ENCODE peak calls at places on chromosomes 11 and 22, in five cellular contexts. C is nucleus accumbens; R is stimulated activated CD8-positive, alpha-beta memory T cell treated with anti-CD3 and anti-CD28 coated beads, Interleukin-7, amount 100 ng/mL, for 1 hour; D is fibroblast of pulmonary artery; O is psoas muscle. E is an unnamed sample.

GRCh38 chr11:1730230-1730629 is 20.2 kb downstream of the IFITM10 start:
- DNase-seq in R (no peak), D (no peak), O (no peak), C (no peak), E (no peak)

GRCh38 chr22:19810381-19811141 is 44.1 kb downstream of the GNB1L start:
- DNase-seq in R (no peak), O (no peak), D (peak), C (no peak), E (no peak)

GRCh38 chr11:46588915-46589314 is 4.9 kb downstream of the AMBRA1 start:
- DNase-seq in O (no peak), D (no peak), C (no peak), R (no peak), E (no peak)

GRCh38 chr11:118430956-118431355 is 5.3 kb upstream of the KMT2A start:
- DNase-seq in D (no peak), R (no peak), C (no peak), O (no peak), E (no peak)

GRCh38 chr11:102886999-102887398 is 12.2 kb upstream of the MMP12 start:
- DNase-seq in C (no peak), O (no peak), R (no peak), D (no peak), E (no peak)

GRCh38 chr11:93020248-93021088 is 51.0 kb downstream of the MTNR1B start:
- DNase-seq in D (peak), R (no peak), O (no peak), C (no peak), E (no peak)

GRCh38 chr22:23183107-23183698 is 2.9 kb downstream of the BCR start:
- DNase-seq in C (peak), D (peak), R (no peak), O (peak), E (no peak)

GRCh38 chr11:44608654-44609027 is 43.2 kb downstream of the CD82 start:
- DNase-seq in C (no peak), O (no peak), D (no peak), R (no peak), E (no peak)

GRCh38 chr11:64810891-64811272 is 531 bp upstream of the MEN1 start:
- DNase-seq in O (no peak), D (no peak), R (no peak), C (no peak), E (no peak)

GRCh38 chr11:68751331-68751856 is at the start of gene TESMIN:
- DNase-seq in C (no peak), R (peak), O (peak), D (peak), E (no peak)

GRCh38 chr11:69095300-69095699 is 46.6 kb downstream of the TPCN2 start:
- DNase-seq in D (no peak), R (no peak), O (no peak), C (no peak), E (no peak)

GRCh38 chr11:267491-267994 is 10.7 kb upstream of the NLRP6 start:
- DNase-seq in C (no peak), D (no peak), R (no peak), O (no peak), E (no peak)

GRCh38 chr22:37231406-37232139 is 12.5 kb downstream of the RAC2 start:
- DNase-seq in R (no peak), D (no peak), C (no peak), O (no peak), E (no peak)

GRCh38 chr22:49418943-49419342 is 408.7 kb downstream of the BRD1 start:
- DNase-seq in D (no peak), O (no peak), C (no peak), R (no peak), E (no peak)

GRCh38 chr22:38815844-38816243 is 21.9 kb upstream of the DNAL4 start:
- DNase-seq in C (no peak), O (no peak), R (no peak), D (no peak), E (no peak)

GRCh38 chr11:114079406-114080072 is 20.0 kb downstream of the ZBTB16 start:
- DNase-seq in C (no peak), O (peak), D (peak), R (no peak), E (no peak)

GRCh38 chr22:19393704-19394103 is 37.8 kb downstream of the HIRA start:
- DNase-seq in C (no peak), R (no peak), D (no peak), O (no peak), E (no peak)

GRCh38 chr22:42994917-42995562 is 19.9 kb downstream of the PACSIN2 start:
- DNase-seq in C (no peak), O (no peak), D (peak), R (no peak), E (no peak)

GRCh38 chr11:47234669-47235075 is 13.9 kb downstream of the ACP2 start:
- DNase-seq in D (peak), R (no peak), O (no peak), C (no peak), E (no peak)

GRCh38 chr22:36021649-36022048 is 7.0 kb downstream of the RBFOX2 start:
- DNase-seq in C (no peak), R (no peak), O (no peak), D (no peak), E (no peak)

GRCh38 chr22:43835736-43836135 is 23.6 kb upstream of the EFCAB6 start:
- DNase-seq in R (no peak), C (no peak), D (no peak), O (no peak), E (no peak)

GRCh38 chr11:108960498-108960897 is 295.6 kb downstream of the DDX10 start:
- DNase-seq in R (no peak), D (no peak), C (no peak), O (no peak), E (no peak)

GRCh38 chr11:105861225-105861624 is 160.8 kb downstream of the MSANTD4 start:
- DNase-seq in O (no peak), R (no peak), D (peak), C (no peak), E (no peak)

GRCh38 chr11:123386746-123387510 is 43.1 kb upstream of the GRAMD1B start:
- DNase-seq in D (no peak), C (no peak), R (no peak), O (no peak), E (no peak)

GRCh38 chr11:116611998-116612620 is 160.7 kb downstream of the BUD13 start:
- DNase-seq in O (no peak), R (no peak), C (no peak), D (no peak), E (no peak)

GRCh38 chr22:39745789-39746188 is 147.8 kb downstream of the ENTHD1 start:
- DNase-seq in R (no peak), D (no peak), C (no peak), O (no peak), E (no peak)

GRCh38 chr11:8059571-8060011 is 21.4 kb upstream of the TUB start:
- DNase-seq in C (no peak), O (no peak), R (no peak), D (no peak), E (no peak)

GRCh38 chr11:92101845-92102244 is 122.8 kb upstream of the FAT3 start:
- DNase-seq in C (no peak), D (no peak), R (no peak), O (no peak), E (no peak)

GRCh38 chr11:64585150-64585549 is 5.9 kb upstream of the SLC22A12 start:
- DNase-seq in R (no peak), C (no peak), D (no peak), O (no peak), E (no peak)

GRCh38 chr11:133386262-133386661 is 146.0 kb downstream of the OPCML start:
- DNase-seq in C (no peak), R (no peak), D (no peak), O (no peak), E (no peak)

GRCh38 chr22:38007330-38007902 is 23.1 kb upstream of the SOX10 start:
- DNase-seq in R (no peak), O (no peak), D (no peak), C (no peak), E (no peak)

E was measured in cerebellar nuclear complex.